ENCODE peak calls at places on chromosomes 13 and 19, in seven cellular contexts. V, T, M, G, N, C and J are unnamed samples.

GRCh38 chr13:114064516-114065140 is 67.8 kb downstream of the RASA3 start:
- DNase-seq in V (no peak), T (peak), M (no peak), G (peak), N (peak), C (no peak), J (peak)

GRCh38 chr19:54921082-54921481 is 15.1 kb downstream of the NCR1 start:
- DNase-seq in V (no peak), T (no peak), M (no peak), G (no peak), N (no peak), C (no peak), J (no peak)

GRCh38 chr13:47351798-47352197 is 454.9 kb upstream of the HTR2A start:
- DNase-seq in V (no peak), T (no peak), M (no peak), G (no peak), N (no peak), C (no peak), J (no peak)

GRCh38 chr13:36919206-36919832 is 719 bp downstream of the SMAD9 start:
- DNase-seq in V (no peak), T (no peak), M (peak), G (no peak), N (peak), C (peak), J (no peak)

GRCh38 chr13:93690139-93690538 is 463.5 kb downstream of the GPC6 start:
- DNase-seq in V (no peak), T (no peak), M (peak), G (no peak), N (no peak), C (peak), J (no peak)

GRCh38 chr19:10286803-10287737 is at the start of gene ICAM4:
- DNase-seq in V (peak), T (no peak), M (no peak), G (peak), N (peak), C (peak), J (no peak)

GRCh38 chr19:45154064-45154827 is 6.5 kb downstream of the NKPD1 start:
- DNase-seq in V (no peak), T (no peak), M (no peak), G (no peak), N (no peak), C (no peak), J (no peak)

GRCh38 chr19:51002542-51003311 is 1.3 kb upstream of the KLK8 start:
- DNase-seq in V (no peak), T (no peak), M (peak), G (no peak), N (no peak), C (peak), J (peak)

GRCh38 chr19:40700083-40700482 is 9.6 kb upstream of the NUMBL start:
- DNase-seq in V (no peak), T (no peak), M (no peak), G (no peak), N (no peak), C (no peak), J (no peak)

GRCh38 chr13:54614729-54615128 is 1586.1 kb downstream of the OLFM4 start:
- DNase-seq in V (no peak), T (no peak), M (no peak), G (no peak), N (no peak), C (no peak), J (no peak)

GRCh38 chr19:35545855-35546381 is 492 bp downstream of the TMEM147 start:
- DNase-seq in V (peak), T (no peak), M (no peak), G (peak), N (peak), C (no peak), J (no peak)

GRCh38 chr19:19538077-19538764 is at the start of gene CILP2:
- DNase-seq in V (peak), T (no peak), M (no peak), G (peak), N (peak), C (peak), J (no peak)

GRCh38 chr19:17311455-17312248 is 2.3 kb downstream of the DDA1 start:
- DNase-seq in V (no peak), T (no peak), M (no peak), G (no peak), N (no peak), C (no peak), J (no peak)

GRCh38 chr13:27171244-27171829 is at the start of gene USP12:
- DNase-seq in V (peak), T (no peak), M (peak), G (no peak), N (peak), C (peak), J (no peak)

GRCh38 chr19:55261671-55262126 is 2.9 kb upstream of the PPP6R1 start:
- DNase-seq in V (no peak), T (no peak), M (no peak), G (no peak), N (no peak), C (no peak), J (no peak)

GRCh38 chr19:35645680-35646511 is 2.2 kb upstream of the COX6B1 start:
- DNase-seq in V (no peak), T (no peak), M (no peak), G (no peak), N (no peak), C (no peak), J (no peak)

GRCh38 chr19:15701757-15702589 is 25.9 kb upstream of the OR10H2 start:
- DNase-seq in V (no peak), T (no peak), M (no peak), G (no peak), N (no peak), C (no peak), J (no peak)

GRCh38 chr13:73059460-73060250 is 850 bp downstream of the KLF5 start:
- DNase-seq in V (peak), T (no peak), M (no peak), G (peak), N (peak), C (peak), J (peak)

GRCh38 chr13:106010836-106011235 is 524.6 kb downstream of the EFNB2 start:
- DNase-seq in V (no peak), T (no peak), M (no peak), G (no peak), N (no peak), C (no peak), J (no peak)

GRCh38 chr19:32339988-32340874 is 5.2 kb upstream of the ZNF507 start:
- DNase-seq in V (peak), T (no peak), M (peak), G (peak), N (peak), C (peak), J (peak)

GRCh38 chr13:49731766-49732165 is 40.5 kb upstream of the EBPL start:
- DNase-seq in V (no peak), T (no peak), M (no peak), G (no peak), N (no peak), C (no peak), J (no peak)

GRCh38 chr13:60765700-60766411 is 368.8 kb downstream of the TDRD3 start:
- DNase-seq in V (no peak), T (no peak), M (no peak), G (no peak), N (no peak), C (peak), J (no peak)

GRCh38 chr13:73198888-73199497 is 140.2 kb downstream of the KLF5 start:
- DNase-seq in V (no peak), T (no peak), M (no peak), G (no peak), N (no peak), C (no peak), J (no peak)

GRCh38 chr13:48726711-48727110 is 73.0 kb downstream of the CYSLTR2 start:
- DNase-seq in V (no peak), T (no peak), M (no peak), G (no peak), N (no peak), C (peak), J (no peak)
- H3K27ac ChIP-seq in V (no peak), T (no peak), M (no peak), G (no peak), N (peak), C (no peak), J (no peak)

DNA sequence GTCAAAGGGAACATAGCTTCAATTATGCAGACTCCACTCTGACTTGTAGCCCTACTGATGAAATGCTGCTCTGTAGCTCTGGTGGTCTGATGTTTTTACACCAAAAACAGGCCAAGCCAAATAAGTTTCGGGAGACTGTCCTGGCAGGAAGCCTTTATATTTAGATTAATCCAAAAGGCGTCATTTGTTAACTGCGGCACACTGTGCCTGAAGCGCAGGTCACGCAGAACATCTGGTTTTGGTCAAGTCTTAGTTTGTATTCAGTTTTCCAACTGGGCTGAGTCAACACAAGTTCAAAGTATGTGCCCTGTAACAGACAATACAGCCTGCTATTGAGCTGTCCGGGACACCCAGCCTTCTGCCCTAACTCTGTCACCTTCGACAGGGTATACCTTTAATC is 154.6 kb upstream of the IPO5 start:
- DNase-seq in V (no peak), T (no peak), M (no peak), G (no peak), N (no peak), C (no peak), J (no peak)
- H3K27ac ChIP-seq in V (no peak), T (no peak), M (no peak), G (no peak), N (no peak), C (no peak), J (no peak)

DNA sequence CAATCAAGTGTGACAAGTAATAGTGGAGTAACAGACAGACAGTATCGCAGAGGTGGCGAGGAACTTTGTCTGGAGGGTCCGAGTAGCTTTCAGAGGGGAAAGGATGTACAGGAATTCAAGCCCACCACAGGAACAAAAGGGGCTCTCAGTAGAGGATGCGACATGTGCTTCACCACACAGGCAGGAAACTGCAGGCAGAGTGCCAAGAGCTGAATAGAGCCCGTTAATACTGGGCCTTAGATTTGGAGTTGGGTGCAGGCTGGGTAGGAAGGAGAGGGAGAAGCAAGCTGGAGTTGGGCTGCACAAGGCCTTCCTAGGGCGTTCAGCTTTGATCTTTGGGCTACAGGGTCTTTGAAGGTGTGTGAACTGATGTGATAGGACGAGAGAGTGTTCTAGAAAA is 1.2 kb downstream of the CCDC70 start:
- DNase-seq in V (no peak), T (no peak), M (no peak), G (no peak), N (no peak), C (no peak), J (no peak)
- H3K27ac ChIP-seq in V (no peak), T (no peak), M (no peak), G (no peak), N (no peak), C (no peak), J (no peak)

DNA sequence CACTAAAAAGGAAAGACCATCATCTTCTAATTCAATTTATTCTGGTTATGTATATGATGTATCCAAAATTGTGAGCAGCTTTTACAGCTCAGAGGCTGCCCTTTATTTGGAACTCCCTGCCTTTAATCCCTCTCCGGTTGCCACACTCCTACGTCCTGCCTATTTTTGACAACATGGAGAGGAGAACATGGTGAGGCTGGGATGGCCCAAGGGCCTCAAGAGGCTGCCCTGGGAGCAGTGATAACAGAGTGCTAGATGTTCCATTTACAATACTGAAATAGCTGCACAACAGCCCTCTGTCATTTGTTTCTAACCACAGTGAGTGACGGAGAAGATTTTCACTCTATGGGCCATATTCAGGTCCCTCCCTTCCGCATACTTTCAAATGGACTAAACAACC is 33.5 kb downstream of the STARD13 start:
- DNase-seq in V (no peak), T (no peak), M (no peak), G (no peak), N (peak), C (peak), J (no peak)
- H3K27ac ChIP-seq in V (no peak), T (no peak), M (no peak), G (no peak), N (peak), C (peak), J (no peak)